ENCODE peak calls at places on chromosomes 12 and 14, in seven cellular contexts. E is AG10803, B is epithelial cell of esophagus, R is nucleus accumbens, Z is GM10248, L is tibial artery, T is iPS DF 6.9. A is an unnamed sample.

GRCh38 chr12:77493311-77493710 is 337.4 kb upstream of the NAV3 start:
- DNase-seq in E (peak; percentile 19), R (no peak), T (no peak), B (no peak), Z (no peak), L (no peak), A (no peak)

GRCh38 chr14:77184396-77185092 is 2.9 kb downstream of the TMEM63C start:
- DNase-seq in Z (no peak), L (no peak), R (no peak), T (no peak), B (peak; percentile 68), E (no peak), A (no peak)

GRCh38 chr12:123149088-123149827 is 1.6 kb downstream of the PITPNM2 start:
- DNase-seq in T (no peak), R (no peak), Z (no peak), B (no peak), L (no peak), E (no peak), A (no peak)

GRCh38 chr12:115404761-115405470 is 720.9 kb upstream of the TBX3 start:
- DNase-seq in B (peak; percentile 54), R (no peak), T (no peak), E (peak; percentile 94), L (no peak), Z (no peak), A (no peak)

GRCh38 chr12:100521958-100522357 is 48.3 kb downstream of the NR1H4 start:
- DNase-seq in B (no peak), L (no peak), R (no peak), T (no peak), Z (no peak), E (no peak), A (no peak)

GRCh38 chr14:104316121-104316722 is 177.8 kb downstream of the KIF26A start:
- DNase-seq in Z (no peak), T (no peak), E (no peak), B (no peak), R (no peak), L (no peak), A (no peak)

GRCh38 chr12:109664402-109664801 is 49.2 kb upstream of the FAM222A start:
- DNase-seq in B (no peak), E (no peak), Z (no peak), T (no peak), R (no peak), L (no peak), A (no peak)

GRCh38 chr14:85565862-85566296 is 35.9 kb downstream of the FLRT2 start:
- DNase-seq in T (no peak), R (no peak), L (no peak), B (peak; percentile 86), Z (no peak), E (peak; percentile 44), A (no peak)

GRCh38 chr12:96989916-96990315 is 82.9 kb downstream of the NEDD1 start:
- DNase-seq in B (peak; percentile 66), T (peak; percentile 67), R (no peak), E (no peak), Z (no peak), L (no peak), A (peak; percentile 23)

GRCh38 chr12:70828391-70828790 is 92.1 kb downstream of the PTPRR start:
- DNase-seq in L (no peak), R (no peak), B (no peak), E (peak; percentile 37), T (no peak), Z (no peak), A (no peak)

GRCh38 chr12:8948711-8949524 is 527 bp downstream of the M6PR start:
- DNase-seq in T (no peak), R (peak; percentile 64), E (peak; percentile 31), Z (no peak), B (peak; percentile 70), L (no peak), A (no peak)

GRCh38 chr12:109999983-110000505 is 814 bp downstream of the ANKRD13A start:
- DNase-seq in T (no peak), B (peak; percentile 46), R (no peak), L (peak; percentile 31), E (peak; percentile 67), Z (no peak), A (no peak)

GRCh38 chr12:121830134-121830533 is 26.3 kb downstream of the SETD1B start:
- DNase-seq in E (no peak), T (no peak), Z (no peak), L (no peak), B (no peak), R (no peak), A (no peak)

GRCh38 chr12:71397433-71397954 is 42.1 kb upstream of the LGR5 start:
- DNase-seq in R (no peak), B (no peak), L (no peak), T (no peak), Z (no peak), E (peak; percentile 83), A (no peak)

GRCh38 chr12:57521475-57522018 is 1.1 kb upstream of the MBD6 start:
- DNase-seq in L (peak; percentile 50), Z (no peak), R (no peak), E (peak; percentile 52), T (no peak), B (peak; percentile 60), A (peak; percentile 81)

GRCh38 chr12:75884465-75884985 is 147.1 kb downstream of the PHLDA1 start:
- DNase-seq in E (no peak), L (no peak), B (no peak), Z (no peak), T (no peak), R (no peak), A (no peak)

GRCh38 chr12:87848248-87848868 is 180.8 kb downstream of the C12orf50 start:
- DNase-seq in Z (peak; percentile 30), T (no peak), R (no peak), E (peak; percentile 58), L (no peak), B (peak; percentile 67), A (peak; percentile 66)

GRCh38 chr12:81542621-81543020 is 216.5 kb downstream of the PPFIA2 start:
- DNase-seq in E (no peak), R (no peak), Z (no peak), T (no peak), B (no peak), L (no peak), A (no peak)

GRCh38 chr12:112839386-112839972 is 47.9 kb downstream of the RPH3A start:
- DNase-seq in L (no peak), R (no peak), E (peak; percentile 70), T (no peak), B (peak; percentile 97), Z (no peak), A (no peak)

GRCh38 chr12:95473440-95473946 is 459 bp upstream of the METAP2 start:
- DNase-seq in Z (peak; percentile 41), L (peak; percentile 51), R (peak; percentile 1), T (no peak), B (peak; percentile 54), E (peak; percentile 35), A (peak; percentile 36)

GRCh38 chr12:14960548-14961465 is 594 bp downstream of the ARHGDIB start:
- DNase-seq in R (no peak), T (no peak), B (peak; percentile 65), E (no peak), Z (no peak), L (peak; percentile 39), A (no peak)